ENCODE peak calls at places on chromosomes 2 and 18, in four cellular contexts. R, Z, E and P are unnamed samples.

GRCh38 chr18:10661333-10661732 is 135.5 kb downstream of the NAPG start:
- DNase-seq in R (no peak), Z (no peak), E (no peak), P (no peak)

GRCh38 chr2:14189929-14190328 is 442.6 kb upstream of the LRATD1 start:
- DNase-seq in R (no peak), Z (no peak), E (no peak), P (no peak)

GRCh38 chr2:238816296-238816695 is 31.6 kb upstream of the TWIST2 start:
- DNase-seq in R (no peak), Z (no peak), E (no peak), P (no peak)

GRCh38 chr2:21041462-21041861 is 2.4 kb downstream of the APOB start:
- DNase-seq in R (no peak), Z (no peak), E (no peak), P (no peak)

GRCh38 chr2:234175649-234176048 is 125.1 kb downstream of the SPP2 start:
- DNase-seq in R (no peak), Z (no peak), E (no peak), P (no peak)

GRCh38 chr2:48529189-48529588 is 765 bp upstream of the STON1 start:
- DNase-seq in R (no peak), Z (no peak), E (no peak), P (peak)

GRCh38 chr18:5434425-5434824 is 109.4 kb downstream of the EPB41L3 start:
- DNase-seq in R (no peak), Z (no peak), E (no peak), P (no peak)

GRCh38 chr2:109208951-109209335 is 79.9 kb downstream of the SH3RF3 start:
- DNase-seq in R (no peak), Z (no peak), E (no peak), P (no peak)

GRCh38 chr2:186429095-186429494 is 57.0 kb upstream of the ZC3H15 start:
- DNase-seq in R (no peak), Z (no peak), E (no peak), P (no peak)

GRCh38 chr18:37521500-37522465 is 43.8 kb downstream of the CELF4 start:
- DNase-seq in R (no peak), Z (no peak), E (no peak), P (no peak)

GRCh38 chr2:11145350-11145749 is 9.9 kb upstream of the SLC66A3 start:
- DNase-seq in R (no peak), Z (no peak), E (no peak), P (no peak)

GRCh38 chr2:11142987-11143386 is 12.3 kb upstream of the SLC66A3 start:
- DNase-seq in R (no peak), Z (no peak), E (no peak), P (no peak)

GRCh38 chr2:11144724-11145079 is 10.6 kb upstream of the SLC66A3 start:
- DNase-seq in R (no peak), Z (no peak), E (no peak), P (no peak)

GRCh38 chr2:11142330-11142729 is 12.9 kb upstream of the SLC66A3 start:
- DNase-seq in R (no peak), Z (no peak), E (no peak), P (no peak)

DNA sequence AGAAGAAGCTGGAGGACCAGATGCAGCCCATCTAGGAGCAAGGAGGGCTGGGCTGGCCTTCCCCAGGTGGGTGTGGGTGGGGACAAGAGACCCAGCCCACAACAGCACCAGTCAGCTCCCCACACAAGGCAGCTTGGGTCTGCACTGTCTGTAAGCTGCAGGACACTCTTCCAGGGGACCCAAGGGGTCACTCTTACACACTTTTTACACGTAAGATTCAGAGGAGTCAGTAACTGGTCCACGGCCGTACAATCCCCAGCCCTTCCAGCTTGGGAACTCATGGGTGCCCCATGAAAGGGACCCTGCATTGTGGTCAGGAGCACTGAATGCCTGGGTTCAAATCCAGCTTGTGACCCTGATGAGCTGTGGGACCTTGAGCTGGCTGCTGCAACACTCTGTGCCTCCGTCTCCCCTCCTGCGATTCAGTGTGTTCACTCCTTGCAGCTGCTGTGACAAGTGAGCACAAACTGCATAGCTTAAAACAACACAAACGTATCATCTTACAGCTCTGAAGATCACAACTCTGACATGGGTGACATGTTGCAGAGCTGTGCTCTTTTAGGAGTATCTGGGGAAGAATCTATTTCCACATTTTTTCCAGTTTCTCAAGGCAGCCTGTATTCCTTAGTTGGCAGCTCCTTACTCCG is 11.1 kb upstream of the SLC66A3 start:
- DNase-seq in R (no peak), Z (no peak), E (no peak), P (no peak)
- TF ChIP-seq FOXK2 in R (no peak), Z (no peak), E (no peak), P (no peak)

GRCh38 chr2:68684197-68684596 is 40.8 kb downstream of the PROKR1 start:
- DNase-seq in R (no peak), Z (no peak), E (no peak), P (no peak)
- TF ChIP-seq FOXK2 in R (no peak), Z (no peak), E (no peak), P (no peak)

GRCh38 chr2:68745006-68745405 is 10.4 kb downstream of the ARHGAP25 start:
- DNase-seq in R (no peak), Z (no peak), E (no peak), P (no peak)
- TF ChIP-seq FOXK2 in R (no peak), Z (no peak), E (no peak), P (no peak)

DNA sequence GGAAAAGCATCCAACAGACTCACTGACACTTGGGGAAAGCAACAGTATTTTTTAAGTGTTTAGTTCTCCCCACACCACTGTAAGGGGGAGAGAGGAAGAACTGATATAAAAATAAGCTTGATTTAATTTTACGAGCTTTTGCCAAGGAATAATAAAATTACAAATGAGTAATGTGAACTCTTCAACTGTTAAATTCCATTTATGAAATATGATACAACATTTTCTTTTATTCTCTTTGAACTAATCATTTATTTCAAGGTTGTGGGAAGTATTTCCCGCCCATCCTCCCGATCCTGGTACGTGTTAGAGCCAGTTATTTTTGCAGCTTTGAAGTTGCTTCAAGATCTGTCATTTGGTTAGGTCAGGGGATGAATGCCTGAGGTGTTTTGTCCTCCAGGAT is 35.2 kb downstream of the WDPCP start:
- DNase-seq in R (no peak), Z (no peak), E (no peak), P (no peak)
- TF ChIP-seq FOXK2 in R (no peak), Z (no peak), E (no peak), P (no peak)

DNA sequence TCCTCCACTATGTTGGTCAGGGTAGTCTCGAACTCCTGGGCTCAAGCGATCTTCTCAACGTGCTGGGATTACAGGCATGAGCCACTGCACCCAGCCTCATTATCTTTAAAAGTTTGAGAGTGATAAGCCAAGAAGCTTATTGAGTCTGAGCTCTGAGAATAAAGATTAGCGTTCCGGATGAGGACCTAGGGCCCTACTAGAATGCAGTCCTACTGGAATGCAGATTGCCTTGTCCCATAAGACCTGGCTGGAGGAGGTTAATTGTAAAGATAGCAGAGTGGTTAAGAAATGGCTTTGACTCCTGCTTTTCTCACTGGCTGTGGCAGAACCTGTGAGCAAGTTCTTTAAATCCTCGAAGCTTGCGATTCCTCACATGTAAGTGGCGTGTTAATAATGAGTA is 4.0 kb downstream of the VWA3B start:
- DNase-seq in R (no peak), Z (no peak), E (no peak), P (no peak)
- TF ChIP-seq FOXK2 in R (no peak), Z (no peak), E (no peak), P (no peak)